ENCODE peak calls at places on chromosomes 2 and 18, in ten cellular contexts. One of them, this sample, is unnamed.

GRCh38 chr18:74499633-74500032 is 3.5 kb downstream of the CNDP2 start:
- DNase-seq in upper lobe of right lung: peak
- DNase-seq in heart right ventricle: peak
- DNase-seq in HCT116: no peak
- DNase-seq in mammary epithelial cell: peak
- DNase-seq in left ventricle myocardium inferior: peak
- DNase-seq in OCI-LY7: peak
- DNase-seq in pancreas: no peak
- DNase-seq in endodermal cell: peak
- DNase-seq in cardiac muscle cell: no peak
- DNase-seq in this sample: no peak

GRCh38 chr2:117691980-117692379 is 122.5 kb upstream of the DDX18 start:
- DNase-seq in upper lobe of right lung: no peak
- DNase-seq in heart right ventricle: no peak
- DNase-seq in HCT116: no peak
- DNase-seq in mammary epithelial cell: no peak
- DNase-seq in left ventricle myocardium inferior: no peak
- DNase-seq in OCI-LY7: no peak
- DNase-seq in pancreas: no peak
- DNase-seq in endodermal cell: peak
- DNase-seq in cardiac muscle cell: no peak
- DNase-seq in this sample: no peak

GRCh38 chr18:2325308-2325849 is 245.9 kb downstream of the METTL4 start:
- DNase-seq in upper lobe of right lung: no peak
- DNase-seq in heart right ventricle: no peak
- DNase-seq in HCT116: no peak
- DNase-seq in mammary epithelial cell: peak
- DNase-seq in left ventricle myocardium inferior: no peak
- DNase-seq in OCI-LY7: no peak
- DNase-seq in pancreas: no peak
- DNase-seq in endodermal cell: no peak
- DNase-seq in cardiac muscle cell: peak
- DNase-seq in this sample: no peak

GRCh38 chr2:62501794-62502500 is 4.0 kb downstream of the TMEM17 start:
- DNase-seq in upper lobe of right lung: no peak
- DNase-seq in heart right ventricle: no peak
- DNase-seq in HCT116: no peak
- DNase-seq in mammary epithelial cell: peak
- DNase-seq in left ventricle myocardium inferior: no peak
- DNase-seq in OCI-LY7: no peak
- DNase-seq in pancreas: no peak
- DNase-seq in endodermal cell: no peak
- DNase-seq in cardiac muscle cell: no peak
- DNase-seq in this sample: peak

GRCh38 chr18:74331404-74331803 is 15.8 kb downstream of the C18orf63 start:
- DNase-seq in upper lobe of right lung: no peak
- DNase-seq in heart right ventricle: no peak
- DNase-seq in HCT116: peak
- DNase-seq in mammary epithelial cell: peak
- DNase-seq in left ventricle myocardium inferior: no peak
- DNase-seq in OCI-LY7: no peak
- DNase-seq in pancreas: no peak
- DNase-seq in endodermal cell: no peak
- DNase-seq in cardiac muscle cell: peak
- DNase-seq in this sample: peak

GRCh38 chr2:105166671-105167070 is 74.9 kb upstream of the GPR45 start:
- DNase-seq in upper lobe of right lung: no peak
- DNase-seq in heart right ventricle: no peak
- DNase-seq in HCT116: no peak
- DNase-seq in mammary epithelial cell: no peak
- DNase-seq in left ventricle myocardium inferior: no peak
- DNase-seq in OCI-LY7: no peak
- DNase-seq in pancreas: no peak
- DNase-seq in endodermal cell: peak
- DNase-seq in cardiac muscle cell: no peak
- DNase-seq in this sample: no peak

GRCh38 chr2:46335404-46335965 is 38.3 kb downstream of the EPAS1 start:
- DNase-seq in upper lobe of right lung: peak
- DNase-seq in heart right ventricle: peak
- DNase-seq in HCT116: no peak
- DNase-seq in mammary epithelial cell: peak
- DNase-seq in left ventricle myocardium inferior: peak
- DNase-seq in OCI-LY7: no peak
- DNase-seq in pancreas: no peak
- DNase-seq in endodermal cell: peak
- DNase-seq in cardiac muscle cell: peak
- DNase-seq in this sample: no peak

GRCh38 chr18:33828949-33829348 is 250.9 kb downstream of the ASXL3 start:
- DNase-seq in upper lobe of right lung: no peak
- DNase-seq in heart right ventricle: no peak
- DNase-seq in HCT116: no peak
- DNase-seq in mammary epithelial cell: no peak
- DNase-seq in left ventricle myocardium inferior: no peak
- DNase-seq in OCI-LY7: no peak
- DNase-seq in pancreas: no peak
- DNase-seq in endodermal cell: no peak
- DNase-seq in cardiac muscle cell: no peak
- DNase-seq in this sample: no peak

GRCh38 chr2:154375625-154376020 is 322.9 kb upstream of the KCNJ3 start:
- DNase-seq in upper lobe of right lung: no peak
- DNase-seq in heart right ventricle: no peak
- DNase-seq in HCT116: peak
- DNase-seq in mammary epithelial cell: peak
- DNase-seq in left ventricle myocardium inferior: no peak
- DNase-seq in OCI-LY7: peak
- DNase-seq in pancreas: no peak
- DNase-seq in endodermal cell: peak
- DNase-seq in cardiac muscle cell: peak
- DNase-seq in this sample: no peak

GRCh38 chr18:49014605-49015267 is 64.0 kb upstream of the SMAD7 start:
- DNase-seq in upper lobe of right lung: no peak
- DNase-seq in heart right ventricle: no peak
- DNase-seq in HCT116: no peak
- DNase-seq in mammary epithelial cell: no peak
- DNase-seq in left ventricle myocardium inferior: no peak
- DNase-seq in OCI-LY7: no peak
- DNase-seq in pancreas: no peak
- DNase-seq in endodermal cell: no peak
- DNase-seq in cardiac muscle cell: no peak
- DNase-seq in this sample: no peak

GRCh38 chr2:191428141-191428540 is 182.9 kb downstream of the MYO1B start:
- DNase-seq in upper lobe of right lung: no peak
- DNase-seq in heart right ventricle: no peak
- DNase-seq in HCT116: no peak
- DNase-seq in mammary epithelial cell: no peak
- DNase-seq in left ventricle myocardium inferior: no peak
- DNase-seq in OCI-LY7: no peak
- DNase-seq in pancreas: no peak
- DNase-seq in endodermal cell: no peak
- DNase-seq in cardiac muscle cell: no peak
- DNase-seq in this sample: no peak

GRCh38 chr2:191905336-191905735 is 58.4 kb upstream of the CAVIN2 start:
- DNase-seq in upper lobe of right lung: no peak
- DNase-seq in heart right ventricle: no peak
- DNase-seq in HCT116: no peak
- DNase-seq in mammary epithelial cell: no peak
- DNase-seq in left ventricle myocardium inferior: no peak
- DNase-seq in OCI-LY7: no peak
- DNase-seq in pancreas: no peak
- DNase-seq in endodermal cell: no peak
- DNase-seq in cardiac muscle cell: no peak
- DNase-seq in this sample: no peak

GRCh38 chr2:172997031-172997430 is 78.6 kb upstream of the MAP3K20 start:
- DNase-seq in upper lobe of right lung: no peak
- DNase-seq in heart right ventricle: no peak
- DNase-seq in HCT116: no peak
- DNase-seq in mammary epithelial cell: peak
- DNase-seq in left ventricle myocardium inferior: no peak
- DNase-seq in OCI-LY7: no peak
- DNase-seq in pancreas: no peak
- DNase-seq in endodermal cell: no peak
- DNase-seq in cardiac muscle cell: no peak
- DNase-seq in this sample: no peak

DNA sequence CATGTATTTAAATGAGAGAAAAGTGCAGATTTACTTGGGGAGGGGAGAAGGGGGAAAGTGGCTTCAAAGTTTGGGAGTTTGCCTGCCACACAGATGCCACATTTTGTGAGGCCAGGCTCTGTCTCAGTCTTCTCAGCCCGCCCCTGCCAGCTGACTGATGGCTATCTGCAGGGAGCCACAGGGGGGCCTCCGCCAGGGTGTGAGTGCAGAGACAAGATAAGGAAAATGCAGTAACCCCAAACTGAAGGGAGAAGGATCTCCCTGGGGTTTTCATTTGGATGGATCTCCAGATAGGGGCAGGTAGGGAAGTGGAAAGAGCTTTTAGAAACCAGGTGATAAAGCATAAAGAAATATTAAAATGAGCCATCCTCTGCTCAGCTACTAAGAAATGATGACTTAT is 128.8 kb downstream of the ZNF521 start:
- DNase-seq in upper lobe of right lung: no peak
- DNase-seq in heart right ventricle: no peak
- DNase-seq in HCT116: no peak
- DNase-seq in mammary epithelial cell: no peak
- DNase-seq in left ventricle myocardium inferior: no peak
- DNase-seq in OCI-LY7: no peak
- DNase-seq in pancreas: no peak
- DNase-seq in endodermal cell: peak
- DNase-seq in cardiac muscle cell: no peak
- DNase-seq in this sample: no peak
- TF ChIP-seq CTCF in upper lobe of right lung: no peak
- TF ChIP-seq CTCF in heart right ventricle: no peak
- TF ChIP-seq CTCF in HCT116: no peak
- TF ChIP-seq CTCF in mammary epithelial cell: no peak
- TF ChIP-seq CTCF in left ventricle myocardium inferior: no peak
- TF ChIP-seq CTCF in OCI-LY7: no peak
- TF ChIP-seq CTCF in pancreas: no peak
- TF ChIP-seq CTCF in endodermal cell: no peak
- TF ChIP-seq CTCF in cardiac muscle cell: no peak
- TF ChIP-seq CTCF in this sample: no peak

DNA sequence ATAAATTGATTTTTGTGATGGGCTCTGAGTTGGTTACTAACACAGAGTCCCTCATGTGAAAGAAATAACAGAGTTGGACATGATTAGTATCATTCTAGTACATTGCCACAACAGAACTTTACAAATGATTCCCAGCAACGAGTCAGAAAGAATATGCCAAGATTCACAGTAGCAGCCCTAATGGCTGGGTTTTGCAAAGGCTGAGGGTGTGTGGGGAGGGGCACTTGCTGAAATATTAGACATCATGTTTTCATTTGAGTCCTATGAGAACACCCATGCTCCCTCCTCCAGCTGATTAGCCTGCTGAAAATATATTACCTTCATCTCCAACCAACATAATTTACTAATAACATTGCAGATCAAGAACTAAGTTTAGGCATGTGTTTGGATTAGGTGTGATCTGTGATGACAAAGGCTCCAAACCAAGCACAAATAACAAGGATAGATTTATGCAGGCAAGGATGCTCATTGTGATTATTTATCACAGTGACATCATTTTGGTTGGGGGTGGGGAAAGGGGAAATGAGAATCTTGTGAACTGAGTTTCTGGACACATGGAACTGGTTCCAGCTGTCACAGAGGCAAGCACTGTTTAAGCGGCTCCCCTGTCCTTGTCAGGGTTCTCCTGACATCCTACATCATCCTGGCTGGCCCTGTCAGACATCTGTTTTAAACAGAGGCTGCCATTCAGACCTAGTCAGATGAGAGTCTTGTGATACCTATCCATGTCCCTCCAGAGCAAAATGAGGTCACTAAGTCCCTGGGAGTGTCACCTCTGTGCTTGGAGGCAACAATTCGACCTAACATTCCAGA is 205.8 kb upstream of the NCKAP5 start:
- DNase-seq in upper lobe of right lung: no peak
- DNase-seq in heart right ventricle: peak
- DNase-seq in HCT116: no peak
- DNase-seq in mammary epithelial cell: no peak
- DNase-seq in left ventricle myocardium inferior: no peak
- DNase-seq in OCI-LY7: no peak
- DNase-seq in pancreas: no peak
- DNase-seq in endodermal cell: no peak
- DNase-seq in cardiac muscle cell: no peak
- DNase-seq in this sample: no peak
- H3K27ac ChIP-seq in upper lobe of right lung: no peak
- H3K27ac ChIP-seq in heart right ventricle: peak
- H3K27ac ChIP-seq in HCT116: no peak
- H3K27ac ChIP-seq in mammary epithelial cell: no peak
- H3K27ac ChIP-seq in left ventricle myocardium inferior: peak
- H3K27ac ChIP-seq in OCI-LY7: no peak
- H3K27ac ChIP-seq in pancreas: no peak
- H3K27ac ChIP-seq in endodermal cell: no peak
- H3K27ac ChIP-seq in cardiac muscle cell: no peak
- H3K27ac ChIP-seq in this sample: no peak

DNA sequence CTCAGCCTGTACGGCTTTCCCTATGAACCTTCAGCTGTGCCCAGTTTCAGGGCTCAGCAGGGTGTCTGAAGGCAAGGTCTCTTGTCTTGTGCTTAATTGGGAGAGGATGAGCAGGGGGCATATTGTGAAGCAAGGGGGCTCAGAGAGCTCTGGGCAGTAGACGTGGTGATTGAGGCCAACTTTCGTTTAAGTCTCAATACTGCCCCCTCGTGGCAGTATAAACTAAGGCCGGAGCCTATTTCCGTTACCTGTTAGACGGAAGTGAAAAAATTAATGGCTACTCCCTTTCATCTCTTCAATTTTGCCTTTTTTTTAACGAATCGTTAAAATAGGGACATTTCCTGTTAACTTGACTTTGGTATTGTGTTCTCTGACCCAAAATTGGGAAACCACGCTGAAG is 193.4 kb downstream of the TDRD15 start:
- DNase-seq in upper lobe of right lung: no peak
- DNase-seq in heart right ventricle: peak
- DNase-seq in HCT116: peak
- DNase-seq in mammary epithelial cell: peak
- DNase-seq in left ventricle myocardium inferior: peak
- DNase-seq in OCI-LY7: peak
- DNase-seq in pancreas: no peak
- DNase-seq in endodermal cell: peak
- DNase-seq in cardiac muscle cell: peak
- DNase-seq in this sample: no peak
- TF ChIP-seq CTCF in upper lobe of right lung: peak
- TF ChIP-seq CTCF in heart right ventricle: peak
- TF ChIP-seq CTCF in HCT116: peak
- TF ChIP-seq CTCF in mammary epithelial cell: peak
- TF ChIP-seq CTCF in left ventricle myocardium inferior: peak
- TF ChIP-seq CTCF in OCI-LY7: peak
- TF ChIP-seq CTCF in pancreas: peak
- TF ChIP-seq CTCF in endodermal cell: peak
- TF ChIP-seq CTCF in cardiac muscle cell: peak
- TF ChIP-seq CTCF in this sample: peak

DNA sequence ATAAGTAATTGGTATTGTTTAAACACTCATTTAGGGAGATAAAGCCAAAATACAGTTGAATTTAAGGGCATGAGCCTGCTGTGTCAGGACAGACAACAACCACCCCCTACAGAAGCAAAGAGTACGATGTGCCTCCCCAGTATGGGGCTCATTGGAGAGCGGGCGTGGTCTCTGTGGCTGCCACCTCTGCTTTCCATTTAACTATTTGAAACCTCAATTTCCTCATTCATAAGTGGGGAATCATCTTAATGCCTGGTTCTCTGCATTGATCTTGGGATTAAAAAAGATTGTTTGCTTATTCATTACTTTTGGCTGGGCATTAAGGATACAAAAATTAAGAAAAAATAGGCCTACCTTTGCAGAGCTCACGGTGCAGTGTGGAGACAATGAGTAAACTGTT is 21.4 kb downstream of the KCNS3 start:
- DNase-seq in upper lobe of right lung: no peak
- DNase-seq in heart right ventricle: no peak
- DNase-seq in HCT116: no peak
- DNase-seq in mammary epithelial cell: no peak
- DNase-seq in left ventricle myocardium inferior: no peak
- DNase-seq in OCI-LY7: no peak
- DNase-seq in pancreas: no peak
- DNase-seq in endodermal cell: no peak
- DNase-seq in cardiac muscle cell: no peak
- DNase-seq in this sample: no peak
- H3K27ac ChIP-seq in upper lobe of right lung: no peak
- H3K27ac ChIP-seq in heart right ventricle: no peak
- H3K27ac ChIP-seq in HCT116: no peak
- H3K27ac ChIP-seq in mammary epithelial cell: no peak
- H3K27ac ChIP-seq in left ventricle myocardium inferior: no peak
- H3K27ac ChIP-seq in OCI-LY7: no peak
- H3K27ac ChIP-seq in pancreas: no peak
- H3K27ac ChIP-seq in endodermal cell: no peak
- H3K27ac ChIP-seq in cardiac muscle cell: no peak
- H3K27ac ChIP-seq in this sample: no peak

This sample was measured in AG04450.